ENCODE peak calls at places on chromosomes 11 and 22, in five cellular contexts. One of them, this sample, is unnamed.

GRCh38 chr11:91688672-91689071 is 535.9 kb upstream of the FAT3 start:
- DNase-seq in fibroblast of the aortic adventitia: no peak
- DNase-seq in tibial nerve: no peak
- DNase-seq in GM23248: no peak
- DNase-seq in cardiac muscle cell: no peak
- DNase-seq in this sample: no peak

GRCh38 chr11:2289350-2289749 is 12.4 kb downstream of the C11orf21 start:
- DNase-seq in fibroblast of the aortic adventitia: no peak
- DNase-seq in GM23248: no peak
- DNase-seq in cardiac muscle cell: no peak
- DNase-seq in tibial nerve: no peak
- DNase-seq in this sample: peak

GRCh38 chr11:45692808-45693453 is 27.5 kb upstream of the CHST1 start:
- DNase-seq in tibial nerve: no peak
- DNase-seq in cardiac muscle cell: no peak
- DNase-seq in fibroblast of the aortic adventitia: no peak
- DNase-seq in GM23248: no peak
- DNase-seq in this sample: no peak

GRCh38 chr11:89495951-89496350 is 4.8 kb upstream of the NOX4 start:
- DNase-seq in GM23248: peak
- DNase-seq in tibial nerve: no peak
- DNase-seq in fibroblast of the aortic adventitia: peak
- DNase-seq in cardiac muscle cell: peak
- DNase-seq in this sample: peak

GRCh38 chr11:14582835-14583234 is 60.8 kb upstream of the PDE3B start:
- DNase-seq in cardiac muscle cell: no peak
- DNase-seq in tibial nerve: no peak
- DNase-seq in fibroblast of the aortic adventitia: no peak
- DNase-seq in GM23248: no peak
- DNase-seq in this sample: no peak

GRCh38 chr11:34986883-34987525 is 70.6 kb downstream of the PDHX start:
- DNase-seq in tibial nerve: no peak
- DNase-seq in fibroblast of the aortic adventitia: no peak
- DNase-seq in GM23248: no peak
- DNase-seq in cardiac muscle cell: no peak
- DNase-seq in this sample: no peak

GRCh38 chr11:120471131-120471530 is 40.4 kb upstream of the GRIK4 start:
- DNase-seq in GM23248: peak
- DNase-seq in cardiac muscle cell: peak
- DNase-seq in fibroblast of the aortic adventitia: peak
- DNase-seq in tibial nerve: no peak
- DNase-seq in this sample: no peak

GRCh38 chr11:34749666-34750659 is 129.1 kb downstream of the EHF start:
- DNase-seq in fibroblast of the aortic adventitia: peak
- DNase-seq in tibial nerve: peak
- DNase-seq in cardiac muscle cell: peak
- DNase-seq in GM23248: peak
- DNase-seq in this sample: no peak

GRCh38 chr11:88522624-88523361 is 185.3 kb upstream of the CTSC start:
- DNase-seq in cardiac muscle cell: no peak
- DNase-seq in tibial nerve: no peak
- DNase-seq in GM23248: peak
- DNase-seq in fibroblast of the aortic adventitia: peak
- DNase-seq in this sample: no peak

GRCh38 chr22:31857247-31857646 is 87.1 kb upstream of the YWHAH start:
- DNase-seq in GM23248: no peak
- DNase-seq in tibial nerve: no peak
- DNase-seq in fibroblast of the aortic adventitia: no peak
- DNase-seq in cardiac muscle cell: no peak
- DNase-seq in this sample: no peak

GRCh38 chr11:94417386-94417987 is 16.3 kb upstream of the GPR83 start:
- DNase-seq in GM23248: peak
- DNase-seq in fibroblast of the aortic adventitia: peak
- DNase-seq in tibial nerve: no peak
- DNase-seq in cardiac muscle cell: peak
- DNase-seq in this sample: no peak

GRCh38 chr22:33563568-33563967 is 356.7 kb downstream of the LARGE1 start:
- DNase-seq in GM23248: no peak
- DNase-seq in tibial nerve: no peak
- DNase-seq in fibroblast of the aortic adventitia: no peak
- DNase-seq in cardiac muscle cell: no peak
- DNase-seq in this sample: no peak
- H3K4me3 ChIP-seq in GM23248: no peak
- H3K4me3 ChIP-seq in tibial nerve: no peak
- H3K4me3 ChIP-seq in fibroblast of the aortic adventitia: no peak
- H3K4me3 ChIP-seq in cardiac muscle cell: no peak
- H3K4me3 ChIP-seq in this sample: no peak

DNA sequence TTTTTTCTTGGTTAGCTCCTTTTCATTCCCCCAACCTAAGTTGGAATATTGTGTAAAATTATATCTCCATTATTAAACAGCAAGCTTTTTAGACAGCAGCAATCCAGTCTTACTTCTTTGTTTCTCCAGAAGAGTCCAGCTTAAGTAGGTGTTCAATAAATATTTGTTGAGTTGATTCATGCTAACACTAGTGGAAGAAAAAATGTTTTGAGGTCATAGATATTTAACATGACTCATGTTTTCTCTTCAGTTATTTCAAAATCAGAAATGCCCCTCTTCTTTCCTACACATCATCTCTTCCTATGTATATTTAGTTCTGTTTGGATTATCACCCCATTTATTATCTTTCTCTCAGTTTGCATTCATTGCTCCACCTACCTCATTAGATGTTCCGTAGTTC is 20.3 kb downstream of the CCDC83 start:
- DNase-seq in fibroblast of the aortic adventitia: peak
- DNase-seq in GM23248: peak
- DNase-seq in tibial nerve: no peak
- DNase-seq in cardiac muscle cell: peak
- DNase-seq in this sample: no peak
- H3K4me3 ChIP-seq in fibroblast of the aortic adventitia: no peak
- H3K4me3 ChIP-seq in GM23248: no peak
- H3K4me3 ChIP-seq in tibial nerve: no peak
- H3K4me3 ChIP-seq in cardiac muscle cell: no peak
- H3K4me3 ChIP-seq in this sample: no peak

DNA sequence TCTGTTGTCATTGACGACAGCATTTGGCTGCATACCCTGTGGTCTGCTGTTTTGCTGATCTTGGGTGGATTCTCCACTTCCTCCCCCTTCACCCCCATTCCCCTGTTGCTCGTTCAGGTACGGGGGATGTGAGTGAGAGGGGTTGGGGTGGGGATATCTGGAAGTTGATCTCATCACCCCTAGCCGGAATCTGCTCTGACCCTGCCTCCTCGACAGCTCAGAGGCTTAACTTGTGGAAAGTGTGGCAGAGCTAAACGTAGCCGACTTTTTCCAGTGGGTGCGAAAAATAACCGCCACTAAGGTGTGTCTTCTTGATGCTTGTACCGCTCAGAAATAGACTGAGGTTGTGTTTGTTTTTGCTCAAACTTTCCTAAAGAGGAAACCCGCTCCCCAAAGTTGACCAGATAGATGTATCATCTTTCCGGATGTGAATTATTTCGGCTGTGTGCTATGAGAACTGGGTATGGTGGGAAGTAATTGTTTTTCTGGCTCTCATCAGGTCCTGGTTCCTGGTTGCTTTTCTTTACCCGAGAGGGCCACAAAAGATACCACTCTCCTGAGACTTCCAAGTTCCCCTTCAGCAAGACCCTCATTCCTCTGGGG is 6.6 kb downstream of the ZBTB16 start:
- DNase-seq in GM23248: no peak
- DNase-seq in tibial nerve: no peak
- DNase-seq in fibroblast of the aortic adventitia: no peak
- DNase-seq in cardiac muscle cell: no peak
- DNase-seq in this sample: no peak
- H3K4me3 ChIP-seq in GM23248: no peak
- H3K4me3 ChIP-seq in tibial nerve: peak
- H3K4me3 ChIP-seq in fibroblast of the aortic adventitia: no peak
- H3K4me3 ChIP-seq in cardiac muscle cell: no peak
- H3K4me3 ChIP-seq in this sample: peak

GRCh38 chr22:38271927-38272372 is 860 bp downstream of the TMEM184B start:
- DNase-seq in GM23248: peak
- DNase-seq in cardiac muscle cell: no peak
- DNase-seq in tibial nerve: no peak
- DNase-seq in fibroblast of the aortic adventitia: no peak
- DNase-seq in this sample: peak

GRCh38 chr22:38273135-38273761 is 438 bp upstream of the TMEM184B start:
- DNase-seq in GM23248: peak
- DNase-seq in fibroblast of the aortic adventitia: peak
- DNase-seq in tibial nerve: no peak
- DNase-seq in cardiac muscle cell: peak
- DNase-seq in this sample: no peak

GRCh38 chr22:38271101-38271500 is 1.7 kb downstream of the TMEM184B start:
- DNase-seq in GM23248: no peak
- DNase-seq in fibroblast of the aortic adventitia: no peak
- DNase-seq in cardiac muscle cell: no peak
- DNase-seq in tibial nerve: no peak
- DNase-seq in this sample: no peak

GRCh38 chr22:38272373-38273134 is at the start of gene TMEM184B:
- DNase-seq in tibial nerve: peak
- DNase-seq in GM23248: peak
- DNase-seq in fibroblast of the aortic adventitia: peak
- DNase-seq in cardiac muscle cell: peak
- DNase-seq in this sample: peak

DNA sequence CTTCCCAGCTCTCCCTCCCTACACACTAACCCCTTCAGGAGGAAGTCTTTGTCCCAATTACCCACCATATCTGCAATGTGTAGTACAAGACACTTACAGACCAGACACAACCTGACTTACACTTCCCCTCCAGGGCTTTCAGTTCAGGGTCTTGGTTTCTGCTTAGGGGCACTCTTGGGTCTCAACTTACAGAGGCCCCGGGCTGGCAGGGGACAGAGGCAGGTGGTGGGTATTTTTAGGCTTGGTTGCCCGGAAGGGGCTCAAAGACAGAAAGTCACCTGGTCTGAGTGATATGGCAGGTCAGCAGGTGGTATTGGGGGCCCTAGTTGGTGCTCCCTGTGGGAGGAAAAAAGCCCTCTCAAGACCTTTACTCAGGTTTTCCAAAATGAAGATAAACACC is 3.4 kb upstream of the TMEM184B start:
- DNase-seq in tibial nerve: no peak
- DNase-seq in cardiac muscle cell: no peak
- DNase-seq in GM23248: no peak
- DNase-seq in fibroblast of the aortic adventitia: no peak
- DNase-seq in this sample: no peak
- H3K4me3 ChIP-seq in tibial nerve: no peak
- H3K4me3 ChIP-seq in cardiac muscle cell: no peak
- H3K4me3 ChIP-seq in GM23248: no peak
- H3K4me3 ChIP-seq in fibroblast of the aortic adventitia: no peak
- H3K4me3 ChIP-seq in this sample: no peak

DNA sequence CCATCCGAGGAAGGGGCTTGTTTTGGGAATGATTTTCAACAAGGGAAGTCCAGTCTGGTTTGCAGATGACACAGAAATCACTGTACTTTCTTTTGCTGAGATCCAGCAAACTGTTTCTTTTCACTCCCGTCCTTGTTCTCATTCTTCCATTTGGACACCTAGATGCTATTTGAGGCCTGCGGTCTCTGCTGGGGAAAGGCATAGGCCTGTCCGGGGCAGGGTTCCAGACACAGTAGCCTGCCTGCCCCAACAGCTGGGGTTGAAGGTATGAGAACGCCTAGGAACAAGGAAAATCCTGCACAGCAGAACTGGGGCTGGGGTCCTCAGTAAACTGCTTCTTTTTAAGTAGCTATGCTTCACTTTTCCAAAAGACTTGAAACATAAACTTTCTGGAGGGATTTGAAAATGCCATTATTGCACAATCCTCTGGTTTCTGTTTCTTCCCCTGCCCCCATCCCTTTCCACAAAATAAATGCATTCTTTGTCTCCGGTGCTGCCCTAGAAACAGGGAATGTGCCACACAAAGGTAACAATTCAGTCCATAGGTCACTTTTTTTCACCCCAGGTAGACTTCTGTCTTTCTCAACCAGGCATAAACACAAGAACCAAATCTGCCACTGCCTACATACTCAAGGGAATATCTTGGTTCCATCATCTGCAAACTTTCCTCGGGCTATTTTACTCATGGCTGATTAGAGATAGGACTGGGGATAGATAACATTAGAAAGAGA is 174.8 kb upstream of the MTMR2 start:
- DNase-seq in fibroblast of the aortic adventitia: peak
- DNase-seq in GM23248: peak
- DNase-seq in cardiac muscle cell: peak
- DNase-seq in tibial nerve: no peak
- DNase-seq in this sample: no peak
- H3K4me3 ChIP-seq in fibroblast of the aortic adventitia: no peak
- H3K4me3 ChIP-seq in GM23248: no peak
- H3K4me3 ChIP-seq in cardiac muscle cell: no peak
- H3K4me3 ChIP-seq in tibial nerve: no peak
- H3K4me3 ChIP-seq in this sample: no peak

GRCh38 chr11:68269414-68270081 is 2.2 kb downstream of the C11orf24 start:
- DNase-seq in cardiac muscle cell: peak
- DNase-seq in fibroblast of the aortic adventitia: peak
- DNase-seq in tibial nerve: no peak
- DNase-seq in GM23248: peak
- DNase-seq in this sample: no peak
- H3K4me3 ChIP-seq in cardiac muscle cell: no peak
- H3K4me3 ChIP-seq in fibroblast of the aortic adventitia: peak
- H3K4me3 ChIP-seq in tibial nerve: no peak
- H3K4me3 ChIP-seq in GM23248: peak
- H3K4me3 ChIP-seq in this sample: no peak

GRCh38 chr22:42889290-42889689 is 32.2 kb upstream of the ARFGAP3 start:
- DNase-seq in cardiac muscle cell: no peak
- DNase-seq in GM23248: no peak
- DNase-seq in fibroblast of the aortic adventitia: no peak
- DNase-seq in tibial nerve: no peak
- DNase-seq in this sample: no peak
- H3K4me3 ChIP-seq in cardiac muscle cell: no peak
- H3K4me3 ChIP-seq in GM23248: no peak
- H3K4me3 ChIP-seq in fibroblast of the aortic adventitia: no peak
- H3K4me3 ChIP-seq in tibial nerve: no peak
- H3K4me3 ChIP-seq in this sample: no peak

GRCh38 chr11:70107191-70107590 is 29.1 kb downstream of the ANO1 start:
- DNase-seq in GM23248: no peak
- DNase-seq in cardiac muscle cell: no peak
- DNase-seq in tibial nerve: no peak
- DNase-seq in fibroblast of the aortic adventitia: no peak
- DNase-seq in this sample: no peak

GRCh38 chr11:70106757-70107156 is 28.6 kb downstream of the ANO1 start:
- DNase-seq in tibial nerve: no peak
- DNase-seq in cardiac muscle cell: no peak
- DNase-seq in fibroblast of the aortic adventitia: no peak
- DNase-seq in GM23248: no peak
- DNase-seq in this sample: no peak

GRCh38 chr11:70105369-70105754 is 27.2 kb downstream of the ANO1 start:
- DNase-seq in cardiac muscle cell: no peak
- DNase-seq in GM23248: no peak
- DNase-seq in tibial nerve: no peak
- DNase-seq in fibroblast of the aortic adventitia: no peak
- DNase-seq in this sample: no peak

GRCh38 chr11:70104961-70105360 is 26.8 kb downstream of the ANO1 start:
- DNase-seq in tibial nerve: no peak
- DNase-seq in cardiac muscle cell: no peak
- DNase-seq in GM23248: no peak
- DNase-seq in fibroblast of the aortic adventitia: no peak
- DNase-seq in this sample: no peak

GRCh38 chr11:70105755-70106571 is 27.8 kb downstream of the ANO1 start:
- DNase-seq in GM23248: no peak
- DNase-seq in tibial nerve: no peak
- DNase-seq in cardiac muscle cell: no peak
- DNase-seq in fibroblast of the aortic adventitia: no peak
- DNase-seq in this sample: peak
- H3K4me3 ChIP-seq in GM23248: no peak
- H3K4me3 ChIP-seq in tibial nerve: no peak
- H3K4me3 ChIP-seq in cardiac muscle cell: no peak
- H3K4me3 ChIP-seq in fibroblast of the aortic adventitia: no peak
- H3K4me3 ChIP-seq in this sample: no peak